ENCODE peak calls at places on chromosomes 3 and 15, in seven cellular contexts. I is A549, M is IMR-90, K is GM12878, U is H1, Q is HepG2, R is K562. W is an unnamed sample.

GRCh38 chr15:50681467-50681866 is 5.1 kb downstream of the TRPM7 start:
- DNase-seq in I (no peak), M (no peak), K (no peak), U (no peak), Q (no peak), R (no peak), W (no peak)

GRCh38 chr3:72632129-72632528 is 216.1 kb downstream of the SHQ1 start:
- DNase-seq in I (no peak), M (no peak), K (no peak), U (no peak), Q (no peak), R (no peak), W (no peak)

GRCh38 chr3:183291511-183292031 is 38.5 kb downstream of the B3GNT5 start:
- DNase-seq in I (peak), M (peak), K (no peak), U (no peak), Q (peak), R (no peak), W (no peak)

GRCh38 chr15:41281236-41281635 is 50.2 kb downstream of the CHP1 start:
- DNase-seq in I (peak), M (peak), K (no peak), U (no peak), Q (peak), R (no peak), W (no peak)

GRCh38 chr3:138340511-138340910 is 7.9 kb upstream of the MRAS start:
- DNase-seq in I (no peak), M (no peak), K (no peak), U (no peak), Q (no peak), R (no peak), W (no peak)

GRCh38 chr3:134034005-134034785 is 4.5 kb upstream of the SLCO2A1 start:
- DNase-seq in I (no peak), M (peak), K (no peak), U (no peak), Q (no peak), R (no peak), W (no peak)

GRCh38 chr15:85545185-85545584 is 164.8 kb downstream of the AKAP13 start:
- DNase-seq in I (no peak), M (peak), K (no peak), U (no peak), Q (no peak), R (no peak), W (no peak)

GRCh38 chr3:15631426-15632211 is 30.1 kb downstream of the BTD start:
- DNase-seq in I (no peak), M (peak), K (no peak), U (no peak), Q (no peak), R (peak), W (no peak)

GRCh38 chr15:73369073-73369694 is 426 bp upstream of the HCN4 start:
- DNase-seq in I (no peak), M (no peak), K (no peak), U (no peak), Q (no peak), R (no peak), W (no peak)

GRCh38 chr15:57550640-57551039 is 41.1 kb upstream of the MYZAP start:
- DNase-seq in I (no peak), M (no peak), K (no peak), U (no peak), Q (no peak), R (no peak), W (no peak)

DNA sequence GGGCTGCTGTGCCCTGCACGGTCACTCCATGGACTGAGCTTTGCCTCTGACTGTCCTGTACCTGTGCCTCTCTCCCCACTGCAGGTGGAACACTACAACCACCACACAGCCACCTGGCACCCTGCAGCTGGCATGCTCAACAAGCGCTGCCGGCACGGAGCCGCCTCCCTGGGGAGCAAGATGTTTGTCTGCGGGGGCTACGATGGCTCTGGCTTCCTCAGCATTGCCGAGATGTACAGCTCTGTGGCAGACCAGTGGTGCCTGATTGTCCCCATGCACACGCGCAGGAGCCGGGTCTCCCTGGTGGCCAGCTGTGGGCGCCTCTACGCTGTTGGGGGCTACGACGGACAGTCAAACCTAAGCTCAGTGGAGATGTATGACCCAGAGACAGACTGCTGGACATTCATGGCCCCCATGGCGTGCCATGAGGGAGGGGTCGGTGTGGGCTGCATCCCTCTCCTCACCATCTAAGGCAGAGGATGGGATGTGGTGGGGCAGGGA is 37.3 kb upstream of the PTPN23 start:
- DNase-seq in I (no peak), M (no peak), K (no peak), U (no peak), Q (no peak), R (no peak), W (no peak)
- TF ChIP-seq CEBPB in I (no peak), M (no peak), K (no peak), U (no peak), Q (no peak), R (no peak), W (no peak)

GRCh38 chr15:78750566-78750965 is 60.7 kb downstream of the ADAMTS7 start:
- DNase-seq in I (no peak), M (no peak), K (no peak), U (no peak), Q (no peak), R (no peak), W (no peak)

GRCh38 chr15:78751602-78751979 is 59.7 kb downstream of the ADAMTS7 start:
- DNase-seq in I (no peak), M (no peak), K (no peak), U (no peak), Q (no peak), R (no peak), W (no peak)

GRCh38 chr15:78757636-78757905 is 53.7 kb downstream of the ADAMTS7 start:
- DNase-seq in I (no peak), M (no peak), K (no peak), U (no peak), Q (no peak), R (no peak), W (no peak)

GRCh38 chr15:78749831-78750230 is 61.4 kb downstream of the ADAMTS7 start:
- DNase-seq in I (no peak), M (no peak), K (no peak), U (no peak), Q (no peak), R (no peak), W (no peak)

DNA sequence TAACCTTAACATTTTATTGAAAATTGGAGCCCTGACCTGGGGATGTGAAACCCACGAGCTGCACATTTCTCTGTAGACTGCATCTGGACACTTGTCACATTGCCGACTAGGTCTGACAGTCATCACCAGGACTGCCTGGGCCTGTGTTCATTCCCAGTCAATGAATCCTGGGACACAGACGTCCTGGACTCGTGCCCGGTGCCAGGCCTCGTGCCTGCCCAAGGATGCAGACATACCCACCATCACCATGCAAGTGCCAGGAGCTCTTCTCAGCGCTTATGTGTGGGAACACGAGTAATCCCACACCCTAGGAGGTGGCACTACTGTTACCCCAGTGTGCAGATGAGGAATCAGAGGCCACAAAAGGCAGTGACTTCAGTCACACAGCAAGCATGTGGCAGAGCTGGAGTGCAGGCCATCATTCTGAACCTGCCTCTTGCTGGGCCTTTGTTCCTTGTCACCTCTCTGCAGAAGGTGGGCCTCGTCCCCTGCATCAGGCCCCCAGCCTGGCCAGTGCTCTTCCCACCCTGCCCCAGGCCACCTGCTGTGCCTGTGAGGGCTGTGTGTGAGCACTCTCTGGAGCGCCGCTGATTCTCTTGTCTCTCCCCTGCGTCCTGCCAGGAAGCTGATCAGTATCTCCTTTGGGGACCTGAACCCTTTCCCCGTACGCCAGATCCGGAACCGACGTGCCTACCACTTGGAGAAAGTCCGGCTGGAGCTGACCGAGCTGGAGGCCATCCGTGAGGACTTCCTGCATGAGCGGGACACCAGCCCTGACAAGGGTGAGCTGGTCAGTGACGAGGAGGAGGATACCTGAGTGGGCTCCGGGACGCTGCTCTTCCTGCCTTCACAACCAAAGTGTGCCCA is 58.5 kb downstream of the ADAMTS7 start:
- DNase-seq in I (no peak), M (no peak), K (no peak), U (no peak), Q (no peak), R (no peak), W (no peak)
- TF ChIP-seq CEBPB in I (no peak), M (no peak), K (no peak), U (no peak), Q (no peak), R (no peak), W (no peak)

GRCh38 chr3:74642876-74643275 is 28.4 kb upstream of the CNTN3 start:
- DNase-seq in I (no peak), M (peak), K (no peak), U (no peak), Q (no peak), R (no peak), W (no peak)
- TF ChIP-seq CEBPB in I (no peak), M (no peak), K (no peak), U (no peak), Q (no peak), R (no peak), W (no peak)

GRCh38 chr3:197496746-197497125 is 59.0 kb downstream of the BDH1 start:
- DNase-seq in I (no peak), M (no peak), K (no peak), U (no peak), Q (no peak), R (no peak), W (no peak)

GRCh38 chr3:197494366-197495058 is 61.3 kb downstream of the BDH1 start:
- DNase-seq in I (peak), M (no peak), K (no peak), U (no peak), Q (peak), R (no peak), W (no peak)

GRCh38 chr3:197495999-197496745 is 59.6 kb downstream of the BDH1 start:
- DNase-seq in I (no peak), M (no peak), K (no peak), U (no peak), Q (no peak), R (no peak), W (no peak)

GRCh38 chr3:197495059-197495455 is 60.7 kb downstream of the BDH1 start:
- DNase-seq in I (no peak), M (no peak), K (peak), U (no peak), Q (no peak), R (no peak), W (no peak)

DNA sequence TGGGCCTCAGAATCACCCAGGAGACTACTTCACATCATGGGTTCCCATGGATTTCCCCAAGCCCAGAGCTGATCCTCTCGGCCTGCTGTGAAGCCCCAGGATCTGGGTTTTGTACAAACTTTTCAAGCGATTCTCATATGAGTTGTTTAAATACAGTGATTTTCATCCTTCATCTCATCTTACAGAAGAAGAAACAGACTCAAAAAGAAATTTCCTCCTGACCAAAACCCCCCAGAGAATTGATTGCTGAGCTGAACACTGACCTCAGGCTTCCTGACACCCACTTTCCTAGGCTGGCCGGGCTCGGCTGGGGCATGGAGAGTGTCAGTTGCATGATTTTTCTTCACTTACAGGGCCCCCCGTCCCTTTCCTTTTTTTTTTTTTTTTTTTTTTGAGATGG is 60.3 kb downstream of the BDH1 start:
- DNase-seq in I (no peak), M (no peak), K (peak), U (no peak), Q (no peak), R (no peak), W (no peak)
- TF ChIP-seq CEBPB in I (no peak), M (no peak), K (no peak), U (no peak), Q (no peak), R (no peak), W (no peak)

GRCh38 chr3:158102219-158102612 is 4.0 kb downstream of the SHOX2 start:
- DNase-seq in I (no peak), M (no peak), K (no peak), U (no peak), Q (no peak), R (no peak), W (no peak)

GRCh38 chr3:158103956-158104338 is 2.3 kb downstream of the SHOX2 start:
- DNase-seq in I (no peak), M (no peak), K (no peak), U (no peak), Q (no peak), R (no peak), W (no peak)

GRCh38 chr3:158102660-158103085 is 3.5 kb downstream of the SHOX2 start:
- DNase-seq in I (no peak), M (no peak), K (no peak), U (no peak), Q (no peak), R (no peak), W (no peak)

GRCh38 chr3:158104346-158105020 is 1.7 kb downstream of the SHOX2 start:
- DNase-seq in I (no peak), M (no peak), K (no peak), U (no peak), Q (no peak), R (no peak), W (no peak)

DNA sequence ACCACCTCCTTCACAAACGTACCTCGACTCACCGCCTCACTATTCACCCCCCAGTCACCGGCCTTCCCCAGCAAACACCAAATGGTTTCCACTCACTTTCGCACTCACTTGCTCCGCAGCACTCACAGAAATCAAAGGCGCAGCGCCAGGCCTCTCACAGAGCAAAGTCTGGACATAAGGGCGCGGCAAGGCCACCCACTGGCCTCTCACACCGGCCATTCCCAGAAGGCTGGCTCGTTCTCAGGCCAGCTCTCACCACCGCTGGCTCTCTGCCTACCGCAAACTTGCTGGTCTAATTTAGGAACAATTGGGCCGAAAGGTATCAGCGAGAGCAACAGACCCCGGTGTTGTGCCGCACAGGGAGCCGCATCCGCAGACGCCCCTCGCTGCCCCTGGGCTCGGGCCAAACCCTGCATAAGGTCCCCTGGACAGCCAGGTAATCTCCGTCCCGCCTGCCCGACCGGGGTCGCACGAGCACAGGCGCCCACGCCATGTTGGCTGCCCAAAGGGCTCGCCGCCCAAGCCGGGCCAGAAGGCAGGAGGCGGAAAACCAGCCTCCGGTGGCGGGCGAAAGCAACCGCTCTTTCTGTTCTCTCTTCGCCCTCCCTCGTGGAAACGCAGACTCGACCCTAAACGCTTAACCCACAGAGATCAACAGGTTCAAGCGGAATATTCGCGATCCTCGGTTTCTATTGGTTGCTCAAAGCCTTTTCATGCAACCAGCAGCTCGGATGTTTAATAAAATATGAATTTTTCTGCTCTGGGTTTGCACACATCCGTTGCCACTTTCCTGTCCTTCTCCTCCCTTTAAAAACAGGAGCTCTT is 2.9 kb downstream of the SHOX2 start:
- DNase-seq in I (no peak), M (no peak), K (no peak), U (no peak), Q (peak), R (no peak), W (no peak)
- TF ChIP-seq CEBPB in I (no peak), M (no peak), K (no peak), U (no peak), Q (no peak), R (no peak), W (no peak)

GRCh38 chr3:172918165-172918564 is 167.6 kb downstream of the ECT2 start:
- DNase-seq in I (no peak), M (peak), K (no peak), U (no peak), Q (peak), R (peak), W (no peak)
- TF ChIP-seq CEBPB in I (no peak), M (no peak), K (no peak), U (no peak), Q (no peak), R (no peak), W (no peak)